ENCODE peak calls at places on chromosomes 2 and 18, in four cellular contexts. One of them, this sample, is unnamed.

GRCh38 chr2:63192889-63193778 is 142.5 kb downstream of the OTX1 start:
- DNase-seq in pancreas: no peak
- DNase-seq in A549: no peak
- DNase-seq in HCT116: no peak
- DNase-seq in this sample: no peak

GRCh38 chr18:62331581-62332436 is 6.7 kb downstream of the TNFRSF11A start:
- DNase-seq in pancreas: no peak
- DNase-seq in A549: no peak
- DNase-seq in HCT116: no peak
- DNase-seq in this sample: peak

GRCh38 chr2:42792087-42792582 is 248 bp downstream of the HAAO start:
- DNase-seq in pancreas: no peak
- DNase-seq in A549: no peak
- DNase-seq in HCT116: no peak
- DNase-seq in this sample: no peak

GRCh38 chr2:226489765-226490164 is 309.9 kb downstream of the IRS1 start:
- DNase-seq in pancreas: no peak
- DNase-seq in A549: peak
- DNase-seq in HCT116: no peak
- DNase-seq in this sample: no peak

GRCh38 chr2:20179755-20180594 is 45.0 kb downstream of the SDC1 start:
- DNase-seq in pancreas: peak
- DNase-seq in A549: peak
- DNase-seq in HCT116: no peak
- DNase-seq in this sample: no peak

GRCh38 chr2:111679202-111679601 is 204.8 kb downstream of the ANAPC1 start:
- DNase-seq in pancreas: no peak
- DNase-seq in A549: no peak
- DNase-seq in HCT116: no peak
- DNase-seq in this sample: no peak

GRCh38 chr2:237478969-237479368 is 8.1 kb upstream of the MLPH start:
- DNase-seq in pancreas: no peak
- DNase-seq in A549: no peak
- DNase-seq in HCT116: no peak
- DNase-seq in this sample: no peak

GRCh38 chr2:107595749-107596148 is 230.9 kb upstream of the RGPD4 start:
- DNase-seq in pancreas: no peak
- DNase-seq in A549: no peak
- DNase-seq in HCT116: no peak
- DNase-seq in this sample: no peak

GRCh38 chr2:42300527-42300926 is 60.5 kb downstream of the COX7A2L start:
- DNase-seq in pancreas: no peak
- DNase-seq in A549: no peak
- DNase-seq in HCT116: no peak
- DNase-seq in this sample: no peak

GRCh38 chr2:3536682-3537632 is 17.6 kb upstream of the ADI1 start:
- DNase-seq in pancreas: no peak
- DNase-seq in A549: peak
- DNase-seq in HCT116: peak
- DNase-seq in this sample: no peak

DNA sequence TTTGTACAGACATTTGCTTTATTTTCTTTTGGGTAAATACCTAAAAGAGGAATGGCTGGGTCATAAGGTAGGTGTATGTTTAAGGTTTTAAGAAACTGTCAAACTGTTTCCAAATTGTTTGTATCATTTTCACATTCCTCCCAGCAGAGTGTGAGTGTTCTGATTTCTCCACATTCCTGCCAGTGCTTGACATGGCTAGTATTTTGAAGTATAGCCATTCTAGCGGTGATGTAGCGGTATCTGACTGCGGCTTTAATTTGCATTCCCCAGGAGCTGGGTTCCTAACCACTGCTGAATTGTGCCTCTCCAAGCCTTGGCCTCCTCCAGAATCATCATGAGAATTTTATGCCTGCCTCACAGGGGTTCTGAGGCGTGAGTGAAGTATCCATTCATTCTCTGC is 61.8 kb upstream of the ARL4C start:
- DNase-seq in pancreas: no peak
- DNase-seq in A549: no peak
- DNase-seq in HCT116: no peak
- DNase-seq in this sample: no peak
- TF ChIP-seq CTCF in pancreas: no peak
- TF ChIP-seq CTCF in A549: no peak
- TF ChIP-seq CTCF in HCT116: no peak
- TF ChIP-seq CTCF in this sample: no peak

GRCh38 chr2:219616550-219616949 is 10.9 kb upstream of the SLC4A3 start:
- DNase-seq in pancreas: no peak
- DNase-seq in A549: no peak
- DNase-seq in HCT116: no peak
- DNase-seq in this sample: no peak

GRCh38 chr2:219620546-219620945 is 6.9 kb upstream of the SLC4A3 start:
- DNase-seq in pancreas: no peak
- DNase-seq in A549: no peak
- DNase-seq in HCT116: no peak
- DNase-seq in this sample: no peak

GRCh38 chr2:219622472-219622871 is 5.0 kb upstream of the SLC4A3 start:
- DNase-seq in pancreas: no peak
- DNase-seq in A549: no peak
- DNase-seq in HCT116: no peak
- DNase-seq in this sample: no peak

GRCh38 chr2:219618733-219619122 is 8.7 kb upstream of the SLC4A3 start:
- DNase-seq in pancreas: no peak
- DNase-seq in A549: no peak
- DNase-seq in HCT116: no peak
- DNase-seq in this sample: no peak

DNA sequence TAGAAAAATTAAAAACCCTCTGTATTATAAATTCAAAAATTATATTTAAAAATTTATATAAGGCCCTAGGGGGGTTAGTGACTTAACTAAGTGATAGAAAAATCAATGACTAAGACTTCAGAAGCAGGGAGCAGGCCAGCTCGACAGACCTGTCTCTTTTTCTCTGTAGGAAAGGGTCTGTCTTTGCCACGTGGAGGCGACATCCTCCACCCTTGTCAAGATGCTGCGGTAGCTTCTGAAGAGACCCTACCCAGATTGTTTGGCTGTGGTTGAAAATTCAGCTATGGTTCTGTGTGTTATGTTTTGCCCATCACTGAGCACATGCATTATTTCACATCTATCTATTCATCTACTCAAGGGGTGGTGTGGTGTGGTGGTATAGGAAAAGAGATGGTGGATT is 8.2 kb upstream of the SLC4A3 start:
- DNase-seq in pancreas: no peak
- DNase-seq in A549: no peak
- DNase-seq in HCT116: no peak
- DNase-seq in this sample: no peak
- TF ChIP-seq CTCF in pancreas: no peak
- TF ChIP-seq CTCF in A549: no peak
- TF ChIP-seq CTCF in HCT116: no peak
- TF ChIP-seq CTCF in this sample: no peak

GRCh38 chr2:241879326-241879725 is 9.8 kb downstream of the RTP5 start:
- DNase-seq in pancreas: no peak
- DNase-seq in A549: no peak
- DNase-seq in HCT116: no peak
- DNase-seq in this sample: no peak

GRCh38 chr2:241880311-241881073 is 11.0 kb downstream of the RTP5 start:
- DNase-seq in pancreas: peak
- DNase-seq in A549: no peak
- DNase-seq in HCT116: no peak
- DNase-seq in this sample: no peak

GRCh38 chr2:241885701-241886643 is 16.4 kb downstream of the RTP5 start:
- DNase-seq in pancreas: peak
- DNase-seq in A549: no peak
- DNase-seq in HCT116: no peak
- DNase-seq in this sample: no peak

GRCh38 chr2:241884951-241885700 is 15.6 kb downstream of the RTP5 start:
- DNase-seq in pancreas: no peak
- DNase-seq in A549: no peak
- DNase-seq in HCT116: no peak
- DNase-seq in this sample: no peak

GRCh38 chr2:241882090-241882625 is 12.6 kb downstream of the RTP5 start:
- DNase-seq in pancreas: peak
- DNase-seq in A549: no peak
- DNase-seq in HCT116: no peak
- DNase-seq in this sample: no peak
- TF ChIP-seq CTCF in pancreas: no peak
- TF ChIP-seq CTCF in A549: no peak
- TF ChIP-seq CTCF in HCT116: peak
- TF ChIP-seq CTCF in this sample: no peak

DNA sequence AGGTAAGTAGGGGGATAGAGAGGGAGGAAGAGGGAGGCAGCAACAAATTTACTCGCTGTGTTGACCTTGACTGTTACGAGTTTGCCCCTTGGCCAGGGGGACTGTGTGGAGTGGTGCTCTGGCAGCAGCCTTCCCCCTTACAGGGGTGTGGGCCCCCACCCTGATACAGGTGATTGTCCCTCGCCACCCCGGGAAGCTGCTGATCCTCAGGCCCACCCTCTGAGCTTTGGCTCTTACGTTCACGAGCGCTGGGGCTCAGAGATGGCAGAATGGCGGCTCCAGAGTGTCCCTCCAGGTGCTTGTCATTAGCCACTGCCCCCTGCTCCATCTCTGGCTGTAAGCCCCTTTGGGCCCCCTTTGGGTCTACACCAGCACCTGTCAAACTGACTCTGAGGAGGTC is 88.6 kb downstream of the GLI2 start:
- DNase-seq in pancreas: no peak
- DNase-seq in A549: no peak
- DNase-seq in HCT116: no peak
- DNase-seq in this sample: no peak
- TF ChIP-seq CTCF in pancreas: no peak
- TF ChIP-seq CTCF in A549: no peak
- TF ChIP-seq CTCF in HCT116: no peak
- TF ChIP-seq CTCF in this sample: no peak